ENCODE peak calls at places on chromosome 1, in ten cellular contexts. L, R, F, K, A, S, P, N, G and W are unnamed samples.

GRCh38 chr1:234977891-234978396 is 150.7 kb downstream of the TOMM20 start:
- DNase-seq in L (no peak), R (no peak), F (no peak), K (no peak), A (no peak), S (peak), P (no peak), N (no peak), G (no peak), W (peak)

GRCh38 chr1:95035536-95035935 is 37.2 kb downstream of the ALG14 start:
- DNase-seq in L (no peak), R (no peak), F (no peak), K (peak), A (peak), S (no peak), P (no peak), N (no peak), G (no peak), W (no peak)

GRCh38 chr1:232413674-232414073 is 216.3 kb downstream of the SIPA1L2 start:
- DNase-seq in L (no peak), R (no peak), F (no peak), K (no peak), A (no peak), S (no peak), P (no peak), N (no peak), G (no peak), W (no peak)

GRCh38 chr1:241531195-241532172 is 694 bp upstream of the KMO start:
- DNase-seq in L (no peak), R (peak), F (no peak), K (peak), A (peak), S (no peak), P (no peak), N (no peak), G (peak), W (no peak)

GRCh38 chr1:54619749-54620148 is 3.6 kb downstream of the FAM151A start:
- DNase-seq in L (no peak), R (no peak), F (no peak), K (no peak), A (no peak), S (no peak), P (no peak), N (no peak), G (no peak), W (no peak)

GRCh38 chr1:223298706-223299105 is 65.3 kb downstream of the SUSD4 start:
- DNase-seq in L (no peak), R (no peak), F (no peak), K (no peak), A (peak), S (no peak), P (no peak), N (no peak), G (no peak), W (no peak)

GRCh38 chr1:228871314-228872061 is 136.2 kb downstream of the RHOU start:
- DNase-seq in L (no peak), R (no peak), F (no peak), K (no peak), A (no peak), S (no peak), P (no peak), N (no peak), G (no peak), W (no peak)

GRCh38 chr1:18282851-18283600 is 175.4 kb downstream of the IGSF21 start:
- DNase-seq in L (no peak), R (peak), F (no peak), K (no peak), A (no peak), S (no peak), P (no peak), N (no peak), G (no peak), W (no peak)

GRCh38 chr1:117268926-117269378 is 58.2 kb upstream of the VTCN1 start:
- DNase-seq in L (no peak), R (no peak), F (no peak), K (no peak), A (no peak), S (no peak), P (no peak), N (no peak), G (no peak), W (no peak)

GRCh38 chr1:234997201-234998173 is 131.2 kb downstream of the TOMM20 start:
- DNase-seq in L (peak), R (peak), F (peak), K (peak), A (peak), S (peak), P (no peak), N (no peak), G (no peak), W (no peak)

GRCh38 chr1:57010511-57010910 is 44.7 kb upstream of the C8B start:
- DNase-seq in L (no peak), R (no peak), F (no peak), K (no peak), A (no peak), S (no peak), P (no peak), N (no peak), G (no peak), W (no peak)

GRCh38 chr1:39136635-39137034 is 67.9 kb upstream of the MACF1 start:
- DNase-seq in L (no peak), R (no peak), F (no peak), K (no peak), A (no peak), S (no peak), P (no peak), N (no peak), G (no peak), W (no peak)

GRCh38 chr1:201739054-201739453 is 89.9 kb upstream of the IPO9 start:
- DNase-seq in L (no peak), R (no peak), F (no peak), K (no peak), A (no peak), S (no peak), P (no peak), N (no peak), G (no peak), W (no peak)

GRCh38 chr1:203563291-203563690 is 63.3 kb upstream of the ATP2B4 start:
- DNase-seq in L (no peak), R (no peak), F (no peak), K (no peak), A (no peak), S (no peak), P (no peak), N (no peak), G (no peak), W (no peak)

GRCh38 chr1:32892368-32893197 is 6.3 kb downstream of the HPCA start:
- DNase-seq in L (peak), R (peak), F (no peak), K (peak), A (no peak), S (no peak), P (no peak), N (peak), G (no peak), W (peak)